ENCODE peak calls at places on chromosomes 3 and 15, in four cellular contexts. M, Q, V and K are unnamed samples.

GRCh38 chr15:49223536-49224274 is 53.7 kb downstream of the GALK2 start:
- DNase-seq in M (no peak), Q (no peak), V (no peak), K (no peak)

GRCh38 chr3:37183976-37184375 is 9.6 kb upstream of the LRRFIP2 start:
- DNase-seq in M (no peak), Q (peak), V (peak), K (no peak)

GRCh38 chr15:81386947-81387346 is 12.9 kb upstream of the TMC3 start:
- DNase-seq in M (no peak), Q (no peak), V (no peak), K (no peak)

GRCh38 chr3:119891944-119892721 is 110.2 kb downstream of the NR1I2 start:
- DNase-seq in M (peak), Q (peak), V (peak), K (peak)

GRCh38 chr15:43508421-43508820 is 9.0 kb upstream of the MAP1A start:
- DNase-seq in M (no peak), Q (no peak), V (no peak), K (no peak)

GRCh38 chr3:105868450-105868744 is 415 bp downstream of the CBLB start:
- DNase-seq in M (peak), Q (peak), V (no peak), K (no peak)

GRCh38 chr15:82660378-82660777 is 13.2 kb upstream of the CPEB1 start:
- DNase-seq in M (no peak), Q (no peak), V (no peak), K (no peak)

GRCh38 chr3:14452676-14453367 is 50.4 kb downstream of the SLC6A6 start:
- DNase-seq in M (peak), Q (no peak), V (peak), K (peak)

GRCh38 chr3:176431986-176432385 is 765.3 kb downstream of the TBL1XR1 start:
- DNase-seq in M (no peak), Q (no peak), V (no peak), K (no peak)

GRCh38 chr3:123081718-123082369 is 15.0 kb downstream of the PDIA5 start:
- DNase-seq in M (no peak), Q (no peak), V (no peak), K (no peak)

GRCh38 chr3:145557405-145557804 is 603.6 kb downstream of the PLOD2 start:
- DNase-seq in M (peak), Q (no peak), V (no peak), K (peak)

GRCh38 chr15:91407237-91407889 is 307.3 kb downstream of the SV2B start:
- DNase-seq in M (peak), Q (no peak), V (no peak), K (no peak)

GRCh38 chr3:196274585-196274984 is 12.9 kb downstream of the PCYT1A start:
- DNase-seq in M (no peak), Q (no peak), V (no peak), K (no peak)

GRCh38 chr15:63076136-63077005 is 33.8 kb downstream of the TPM1 start:
- DNase-seq in M (no peak), Q (no peak), V (no peak), K (no peak)

GRCh38 chr3:168933614-168934013 is 729.9 kb downstream of the MECOM start:
- DNase-seq in M (no peak), Q (no peak), V (peak), K (no peak)

GRCh38 chr3:16864610-16865313 is 20.0 kb upstream of the PLCL2 start:
- DNase-seq in M (peak), Q (no peak), V (peak), K (no peak)

GRCh38 chr15:88385078-88385700 is 82.0 kb downstream of the MRPL46 start:
- DNase-seq in M (peak), Q (no peak), V (no peak), K (no peak)

GRCh38 chr3:19074257-19074938 is 73.9 kb upstream of the KCNH8 start:
- DNase-seq in M (no peak), Q (no peak), V (no peak), K (no peak)

GRCh38 chr3:18765672-18766071 is 340.5 kb upstream of the SATB1 start:
- DNase-seq in M (no peak), Q (no peak), V (no peak), K (no peak)

GRCh38 chr3:190430906-190431305 is 18.8 kb downstream of the TMEM207 start:
- DNase-seq in M (no peak), Q (no peak), V (no peak), K (no peak)

GRCh38 chr3:172355836-172356235 is 92.4 kb downstream of the GHSR start:
- DNase-seq in M (peak), Q (no peak), V (peak), K (peak)

GRCh38 chr15:26891448-26891881 is 24.6 kb downstream of the GABRA5 start:
- DNase-seq in M (peak), Q (peak), V (no peak), K (peak)

GRCh38 chr3:100975714-100976113 is 17.5 kb downstream of the ABI3BP start:
- DNase-seq in M (no peak), Q (no peak), V (no peak), K (no peak)

GRCh38 chr3:126498936-126499335 is 18.6 kb downstream of the UROC1 start:
- DNase-seq in M (no peak), Q (no peak), V (no peak), K (no peak)

GRCh38 chr3:72131899-72132298 is 347.0 kb upstream of the PROK2 start:
- DNase-seq in M (no peak), Q (no peak), V (no peak), K (no peak)

GRCh38 chr15:80010131-80010673 is 39.2 kb upstream of the BCL2A1 start:
- DNase-seq in M (peak), Q (no peak), V (no peak), K (no peak)

GRCh38 chr3:11534783-11535081 is 109.0 kb downstream of the VGLL4 start:
- DNase-seq in M (no peak), Q (no peak), V (no peak), K (no peak)

GRCh38 chr15:79283252-79284048 is 928 bp downstream of the ANKRD34C start:
- DNase-seq in M (peak), Q (peak), V (no peak), K (no peak)

GRCh38 chr3:42185044-42185443 is 80.9 kb downstream of the CCK start:
- DNase-seq in M (no peak), Q (no peak), V (peak), K (no peak)

GRCh38 chr3:122390665-122391064 is 6.7 kb downstream of the FAM162A start:
- DNase-seq in M (no peak), Q (no peak), V (no peak), K (no peak)

GRCh38 chr3:123584284-123584987 is 417 bp downstream of the HACD2 start:
- DNase-seq in M (no peak), Q (no peak), V (no peak), K (no peak)